ENCODE peak calls at places on chromosomes 13 and 19, in seven cellular contexts. One of them, this sample, is unnamed.

GRCh38 chr13:95603887-95604533 is 40.5 kb downstream of the DZIP1 start:
- DNase-seq in uterus: no peak
- DNase-seq in neuronal stem cell: no peak
- DNase-seq in aorta: no peak
- DNase-seq in mesendoderm: no peak
- DNase-seq in PC-3: peak; percentile 85
- DNase-seq in HepG2: peak; percentile 70
- DNase-seq in this sample: no peak

GRCh38 chr13:55464222-55464621 is 1676.5 kb upstream of the PRR20A start:
- DNase-seq in HepG2: no peak
- DNase-seq in mesendoderm: peak; percentile 52
- DNase-seq in neuronal stem cell: no peak
- DNase-seq in aorta: no peak
- DNase-seq in uterus: no peak
- DNase-seq in PC-3: no peak
- DNase-seq in this sample: no peak

GRCh38 chr13:78022164-78022877 is 103.7 kb upstream of the EDNRB start:
- DNase-seq in uterus: no peak
- DNase-seq in aorta: peak; percentile 58
- DNase-seq in neuronal stem cell: no peak
- DNase-seq in mesendoderm: peak; percentile 54
- DNase-seq in PC-3: peak; percentile 59
- DNase-seq in HepG2: no peak
- DNase-seq in this sample: peak; percentile 42

GRCh38 chr13:59392328-59392727 is 771.4 kb downstream of the DIAPH3 start:
- DNase-seq in aorta: no peak
- DNase-seq in mesendoderm: no peak
- DNase-seq in HepG2: no peak
- DNase-seq in uterus: no peak
- DNase-seq in neuronal stem cell: no peak
- DNase-seq in PC-3: no peak
- DNase-seq in this sample: no peak

GRCh38 chr19:23665651-23666410 is 21.2 kb downstream of the ZNF675 start:
- DNase-seq in PC-3: no peak
- DNase-seq in mesendoderm: peak; percentile 35
- DNase-seq in uterus: no peak
- DNase-seq in aorta: no peak
- DNase-seq in neuronal stem cell: no peak
- DNase-seq in HepG2: no peak
- DNase-seq in this sample: no peak

GRCh38 chr13:105207586-105208293 is 1327.7 kb downstream of the EFNB2 start:
- DNase-seq in aorta: no peak
- DNase-seq in mesendoderm: no peak
- DNase-seq in neuronal stem cell: no peak
- DNase-seq in HepG2: no peak
- DNase-seq in uterus: no peak
- DNase-seq in PC-3: no peak
- DNase-seq in this sample: no peak

GRCh38 chr13:73462241-73462640 is 403.4 kb downstream of the KLF5 start:
- DNase-seq in neuronal stem cell: no peak
- DNase-seq in HepG2: no peak
- DNase-seq in mesendoderm: no peak
- DNase-seq in uterus: no peak
- DNase-seq in PC-3: no peak
- DNase-seq in aorta: no peak
- DNase-seq in this sample: no peak

GRCh38 chr13:38636106-38636505 is 50.8 kb upstream of the FREM2 start:
- DNase-seq in uterus: no peak
- DNase-seq in neuronal stem cell: no peak
- DNase-seq in PC-3: no peak
- DNase-seq in HepG2: no peak
- DNase-seq in mesendoderm: no peak
- DNase-seq in aorta: no peak
- DNase-seq in this sample: no peak

GRCh38 chr19:38231918-38232317 is 7.9 kb upstream of the DPF1 start:
- DNase-seq in uterus: no peak
- DNase-seq in neuronal stem cell: no peak
- DNase-seq in mesendoderm: no peak
- DNase-seq in HepG2: no peak
- DNase-seq in aorta: no peak
- DNase-seq in PC-3: no peak
- DNase-seq in this sample: no peak

GRCh38 chr13:70027551-70027950 is 80.1 kb upstream of the ATXN8OS start:
- DNase-seq in HepG2: no peak
- DNase-seq in neuronal stem cell: no peak
- DNase-seq in uterus: no peak
- DNase-seq in mesendoderm: no peak
- DNase-seq in PC-3: no peak
- DNase-seq in aorta: no peak
- DNase-seq in this sample: no peak

GRCh38 chr13:21075303-21076264 is 14.2 kb upstream of the LATS2 start:
- DNase-seq in mesendoderm: peak; percentile 67
- DNase-seq in uterus: no peak
- DNase-seq in HepG2: no peak
- DNase-seq in aorta: peak; percentile 62
- DNase-seq in neuronal stem cell: no peak
- DNase-seq in PC-3: no peak
- DNase-seq in this sample: no peak

GRCh38 chr19:623974-624373 is 9.4 kb downstream of the POLRMT start:
- DNase-seq in PC-3: no peak
- DNase-seq in neuronal stem cell: no peak
- DNase-seq in HepG2: no peak
- DNase-seq in aorta: no peak
- DNase-seq in mesendoderm: no peak
- DNase-seq in uterus: no peak
- DNase-seq in this sample: no peak

GRCh38 chr19:51347209-51347928 is 5.4 kb upstream of the VSIG10L start:
- DNase-seq in neuronal stem cell: no peak
- DNase-seq in PC-3: no peak
- DNase-seq in HepG2: peak; percentile 71
- DNase-seq in aorta: no peak
- DNase-seq in mesendoderm: no peak
- DNase-seq in uterus: no peak
- DNase-seq in this sample: no peak

GRCh38 chr13:46948338-46948737 is 51.5 kb upstream of the HTR2A start:
- DNase-seq in aorta: no peak
- DNase-seq in mesendoderm: no peak
- DNase-seq in HepG2: no peak
- DNase-seq in neuronal stem cell: no peak
- DNase-seq in uterus: no peak
- DNase-seq in PC-3: peak; percentile 88
- DNase-seq in this sample: peak; percentile 88

GRCh38 chr13:48220592-48221300 is 12.3 kb upstream of the ITM2B start:
- DNase-seq in mesendoderm: no peak
- DNase-seq in aorta: no peak
- DNase-seq in PC-3: no peak
- DNase-seq in HepG2: no peak
- DNase-seq in uterus: no peak
- DNase-seq in neuronal stem cell: no peak
- DNase-seq in this sample: no peak

GRCh38 chr13:89401209-89401810 is 1730.1 kb downstream of the SLITRK5 start:
- DNase-seq in PC-3: peak; percentile 61
- DNase-seq in HepG2: no peak
- DNase-seq in aorta: no peak
- DNase-seq in uterus: no peak
- DNase-seq in neuronal stem cell: no peak
- DNase-seq in mesendoderm: peak; percentile 17
- DNase-seq in this sample: peak; percentile 78

GRCh38 chr19:38233740-38234251 is 9.8 kb upstream of the DPF1 start:
- DNase-seq in aorta: peak; percentile 89
- DNase-seq in neuronal stem cell: peak; percentile 83
- DNase-seq in PC-3: peak; percentile 84
- DNase-seq in HepG2: peak; percentile 58
- DNase-seq in uterus: peak; percentile 57
- DNase-seq in mesendoderm: peak; percentile 78
- DNase-seq in this sample: no peak

GRCh38 chr13:101757446-101758039 is 305.1 kb downstream of the ITGBL1 start:
- DNase-seq in neuronal stem cell: no peak
- DNase-seq in PC-3: peak; percentile 70
- DNase-seq in uterus: no peak
- DNase-seq in aorta: no peak
- DNase-seq in mesendoderm: peak; percentile 54
- DNase-seq in HepG2: no peak
- DNase-seq in this sample: peak; percentile 33

GRCh38 chr19:55473201-55473600 is 3.2 kb upstream of the ZNF628 start:
- DNase-seq in uterus: no peak
- DNase-seq in PC-3: no peak
- DNase-seq in HepG2: no peak
- DNase-seq in mesendoderm: no peak
- DNase-seq in neuronal stem cell: no peak
- DNase-seq in aorta: no peak
- DNase-seq in this sample: no peak
- H3K27ac ChIP-seq in uterus: peak overlapping the region; percentile 48
- H3K27ac ChIP-seq in PC-3: no peak overlapping the region
- H3K27ac ChIP-seq in HepG2: no peak overlapping the region
- H3K27ac ChIP-seq in mesendoderm: no peak overlapping the region
- H3K27ac ChIP-seq in neuronal stem cell: peak overlapping the region; percentile 12
- H3K27ac ChIP-seq in aorta: no peak overlapping the region
- H3K27ac ChIP-seq in this sample: no peak overlapping the region

GRCh38 chr13:112254061-112254818 is 121.9 kb upstream of the SPACA7 start:
- DNase-seq in HepG2: no peak
- DNase-seq in aorta: no peak
- DNase-seq in PC-3: no peak
- DNase-seq in mesendoderm: no peak
- DNase-seq in uterus: no peak
- DNase-seq in neuronal stem cell: no peak
- DNase-seq in this sample: no peak
- H3K27ac ChIP-seq in HepG2: no peak overlapping the region
- H3K27ac ChIP-seq in aorta: no peak overlapping the region
- H3K27ac ChIP-seq in PC-3: no peak overlapping the region
- H3K27ac ChIP-seq in mesendoderm: no peak overlapping the region
- H3K27ac ChIP-seq in uterus: no peak overlapping the region
- H3K27ac ChIP-seq in neuronal stem cell: no peak overlapping the region
- H3K27ac ChIP-seq in this sample: no peak overlapping the region

GRCh38 chr13:113296842-113297369 is at the start of gene LAMP1:
- DNase-seq in PC-3: peak; percentile 92
- DNase-seq in uterus: peak; percentile 97
- DNase-seq in neuronal stem cell: peak; percentile 99
- DNase-seq in mesendoderm: peak; percentile 99
- DNase-seq in aorta: peak; percentile 98
- DNase-seq in HepG2: peak; percentile 89
- DNase-seq in this sample: peak; percentile 88

GRCh38 chr13:113291997-113292862 is 4.8 kb upstream of the LAMP1 start:
- DNase-seq in mesendoderm: no peak
- DNase-seq in uterus: no peak
- DNase-seq in PC-3: peak; percentile 29
- DNase-seq in aorta: peak; percentile 56
- DNase-seq in HepG2: no peak
- DNase-seq in neuronal stem cell: no peak
- DNase-seq in this sample: no peak

GRCh38 chr13:113288880-113289279 is 8.2 kb upstream of the LAMP1 start:
- DNase-seq in mesendoderm: no peak
- DNase-seq in HepG2: no peak
- DNase-seq in uterus: no peak
- DNase-seq in aorta: no peak
- DNase-seq in PC-3: no peak
- DNase-seq in neuronal stem cell: no peak
- DNase-seq in this sample: peak; percentile 81

DNA sequence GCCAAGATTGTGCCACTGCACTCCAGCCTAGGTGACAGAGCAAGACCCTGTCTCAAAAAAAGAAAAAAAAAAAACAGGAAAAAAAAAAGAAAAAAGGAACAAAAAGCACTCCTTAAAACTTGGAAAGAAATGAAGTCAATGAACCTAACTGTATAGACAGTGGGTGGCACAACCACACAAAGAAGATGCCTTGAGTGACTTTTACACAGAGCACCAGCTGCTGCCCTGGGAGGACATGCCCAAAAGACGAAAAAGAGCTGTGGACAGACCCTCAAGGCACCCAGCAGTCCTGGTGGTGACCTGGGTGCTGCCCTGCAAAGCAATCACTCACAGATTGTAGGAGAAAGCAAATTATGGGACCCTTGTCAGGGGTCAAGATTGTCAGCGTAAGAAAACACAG is 5.9 kb upstream of the LAMP1 start:
- DNase-seq in neuronal stem cell: no peak
- DNase-seq in HepG2: no peak
- DNase-seq in PC-3: no peak
- DNase-seq in aorta: no peak
- DNase-seq in uterus: no peak
- DNase-seq in mesendoderm: no peak
- DNase-seq in this sample: no peak
- H3K27ac ChIP-seq in neuronal stem cell: no peak overlapping the region
- H3K27ac ChIP-seq in HepG2: no peak overlapping the region
- H3K27ac ChIP-seq in PC-3: no peak overlapping the region
- H3K27ac ChIP-seq in aorta: no peak overlapping the region
- H3K27ac ChIP-seq in uterus: no peak overlapping the region
- H3K27ac ChIP-seq in mesendoderm: no peak overlapping the region
- H3K27ac ChIP-seq in this sample: no peak overlapping the region

GRCh38 chr19:18833849-18834643 is 2.3 kb downstream of the UPF1 start:
- DNase-seq in uterus: no peak
- DNase-seq in neuronal stem cell: no peak
- DNase-seq in HepG2: peak; percentile 53
- DNase-seq in mesendoderm: no peak
- DNase-seq in PC-3: peak; percentile 28
- DNase-seq in aorta: no peak
- DNase-seq in this sample: no peak
- H3K27ac ChIP-seq in uterus: no peak overlapping the region
- H3K27ac ChIP-seq in neuronal stem cell: no peak overlapping the region
- H3K27ac ChIP-seq in HepG2: peak overlapping the region; percentile 75
- H3K27ac ChIP-seq in mesendoderm: no peak overlapping the region
- H3K27ac ChIP-seq in PC-3: no peak overlapping the region
- H3K27ac ChIP-seq in aorta: no peak overlapping the region
- H3K27ac ChIP-seq in this sample: no peak overlapping the region

GRCh38 chr19:49528211-49528771 is 488 bp downstream of the RCN3 start:
- DNase-seq in uterus: peak; percentile 54
- DNase-seq in HepG2: no peak
- DNase-seq in aorta: peak; percentile 74
- DNase-seq in mesendoderm: peak; percentile 31
- DNase-seq in neuronal stem cell: no peak
- DNase-seq in PC-3: no peak
- DNase-seq in this sample: no peak
- H3K27ac ChIP-seq in uterus: peak overlapping the region; percentile 54
- H3K27ac ChIP-seq in HepG2: no peak overlapping the region
- H3K27ac ChIP-seq in aorta: no peak overlapping the region
- H3K27ac ChIP-seq in mesendoderm: no peak overlapping the region
- H3K27ac ChIP-seq in neuronal stem cell: no peak overlapping the region
- H3K27ac ChIP-seq in PC-3: no peak overlapping the region
- H3K27ac ChIP-seq in this sample: no peak overlapping the region

DNA sequence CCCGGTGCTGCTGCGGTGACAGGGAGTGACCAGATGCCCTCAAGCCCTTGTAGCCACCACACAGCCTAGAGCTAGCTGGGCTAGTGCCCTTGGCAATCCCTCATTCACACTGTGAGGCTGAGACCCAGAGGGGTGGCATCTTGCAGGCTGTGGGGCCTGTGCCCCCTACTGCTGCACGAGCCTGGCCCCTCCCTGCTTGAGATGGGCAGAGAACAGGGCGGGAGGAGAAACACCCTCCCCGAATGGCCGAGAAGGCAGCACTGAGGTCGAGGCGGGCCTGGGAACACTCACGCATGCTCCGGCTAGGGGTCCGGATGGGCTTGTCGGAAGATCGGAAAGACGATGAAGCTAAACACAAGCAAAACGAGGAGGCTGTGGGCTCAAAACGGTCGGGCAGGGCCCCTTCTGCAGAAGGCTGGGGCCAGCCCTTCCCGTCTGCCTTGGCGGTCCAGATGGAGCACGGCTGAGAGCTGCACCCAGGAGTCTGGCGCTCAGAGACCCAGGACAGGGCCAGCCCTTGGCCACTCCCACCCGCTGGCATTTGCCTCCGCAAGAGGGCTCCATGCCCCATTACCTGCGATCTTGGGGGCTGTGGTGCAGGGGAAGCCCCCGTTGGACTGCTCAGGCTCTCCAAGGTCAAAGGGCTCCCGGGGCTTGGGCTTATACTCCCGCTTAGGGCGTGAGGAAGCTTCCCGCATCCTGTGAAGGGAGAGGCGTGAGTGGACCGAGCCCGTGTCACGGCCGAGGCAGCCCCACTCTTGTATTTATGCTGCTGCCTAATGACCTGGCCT is 18.9 kb downstream of the MPND start:
- DNase-seq in neuronal stem cell: no peak
- DNase-seq in aorta: peak; percentile 48
- DNase-seq in uterus: no peak
- DNase-seq in HepG2: no peak
- DNase-seq in mesendoderm: no peak
- DNase-seq in PC-3: no peak
- DNase-seq in this sample: no peak
- H3K27ac ChIP-seq in neuronal stem cell: peak overlapping the region; percentile 43
- H3K27ac ChIP-seq in aorta: no peak overlapping the region
- H3K27ac ChIP-seq in uterus: no peak overlapping the region
- H3K27ac ChIP-seq in HepG2: no peak overlapping the region
- H3K27ac ChIP-seq in mesendoderm: no peak overlapping the region
- H3K27ac ChIP-seq in PC-3: no peak overlapping the region
- H3K27ac ChIP-seq in this sample: no peak overlapping the region

This sample was measured in foreskin keratinocyte.